ENCODE peak calls at places on chromosomes 5 and 9, in five cellular contexts. W, T, U, P and A are unnamed samples.
A peak's percentile ranks its signal among the peaks of the same experiment; 100 is the strongest.

GRCh38 chr9:121359358-121360294 is 10.4 kb downstream of the STOM start:
- DNase-seq in T (no peak), W (no peak), U (no peak), P (no peak), A (no peak)

GRCh38 chr9:14515564-14516198 is 177.6 kb downstream of the ZDHHC21 start:
- DNase-seq in P (peak; percentile 36), T (no peak), W (no peak), U (no peak), A (no peak)

GRCh38 chr5:112883192-112883591 is 22.1 kb downstream of the SRP19 start:
- DNase-seq in T (no peak), P (no peak), W (no peak), U (no peak), A (no peak)

GRCh38 chr5:82355921-82356454 is 77.8 kb upstream of the RPS23 start:
- DNase-seq in P (no peak), T (no peak), W (no peak), U (no peak), A (no peak)

GRCh38 chr9:113570749-113571711 is 107.5 kb downstream of the RGS3 start:
- DNase-seq in W (peak; percentile 56), U (no peak), T (no peak), P (no peak), A (no peak)

GRCh38 chr9:23581936-23582335 is 244.1 kb downstream of the ELAVL2 start:
- DNase-seq in T (no peak), P (no peak), W (peak; percentile 93), U (peak; percentile 9), A (peak; percentile 99)

GRCh38 chr5:112862085-112862484 is 998 bp downstream of the SRP19 start:
- DNase-seq in T (no peak), P (no peak), W (no peak), U (no peak), A (no peak)

GRCh38 chr9:81083062-81083461 is 606.3 kb downstream of the TLE1 start:
- DNase-seq in U (no peak), P (peak; percentile 32), T (no peak), W (peak; percentile 37), A (no peak)

GRCh38 chr5:134003957-134004625 is 684 bp downstream of the VDAC1 start:
- DNase-seq in U (no peak), T (no peak), P (peak; percentile 36), W (no peak), A (no peak)

GRCh38 chr5:74626386-74627222 is 13.9 kb downstream of the ENC1 start:
- DNase-seq in W (no peak), P (peak; percentile 49), U (no peak), T (no peak), A (no peak)

GRCh38 chr5:150116667-150117395 is 30.5 kb upstream of the CSF1R start:
- DNase-seq in T (no peak), P (no peak), U (no peak), W (peak; percentile 48), A (no peak)

GRCh38 chr5:76291305-76292077 is 111.6 kb upstream of the IQGAP2 start:
- DNase-seq in U (no peak), W (peak; percentile 15), T (no peak), P (no peak), A (peak; percentile 26)

GRCh38 chr9:74556685-74557084 is 59.5 kb downstream of the RORB start:
- DNase-seq in U (no peak), P (no peak), T (no peak), W (no peak), A (no peak)

GRCh38 chr5:50792845-50793244 is 126.4 kb downstream of the PARP8 start:
- DNase-seq in U (no peak), W (no peak), P (no peak), T (no peak), A (no peak)

DNA sequence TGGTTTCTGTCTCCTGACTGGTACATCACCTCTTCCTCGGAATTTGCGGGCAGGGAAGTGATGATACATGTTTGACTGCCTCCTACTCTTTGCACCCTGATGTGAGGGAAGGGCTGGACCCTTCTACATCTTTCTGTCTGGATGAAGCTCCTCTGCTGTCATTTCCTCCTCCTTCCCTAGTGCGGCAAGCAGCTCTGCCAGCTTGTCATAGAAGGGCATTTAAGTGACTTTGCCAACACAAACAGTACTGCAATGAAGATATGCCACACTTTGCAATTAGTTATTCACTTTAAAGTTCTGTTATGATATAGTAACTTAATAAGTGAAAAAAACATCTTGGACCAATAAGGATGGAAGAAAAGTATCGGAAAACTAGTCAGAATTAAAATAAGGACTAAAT is 48.5 kb upstream of the ABL1 start:
- DNase-seq in U (no peak), W (no peak), P (no peak), T (no peak), A (no peak)
- H3K27ac ChIP-seq in U (no peak overlapping the region), W (no peak overlapping the region), P (no peak overlapping the region), T (no peak overlapping the region), A (no peak overlapping the region)

GRCh38 chr5:55680353-55680752 is 31.8 kb downstream of the SLC38A9 start:
- DNase-seq in U (no peak), W (no peak), P (peak; percentile 21), T (no peak), A (no peak)

GRCh38 chr5:55682071-55682470 is 30.1 kb downstream of the SLC38A9 start:
- DNase-seq in T (no peak), W (no peak), U (no peak), P (no peak), A (no peak)

GRCh38 chr5:55675119-55675518 is 37.0 kb downstream of the SLC38A9 start:
- DNase-seq in T (no peak), P (no peak), U (no peak), W (no peak), A (no peak)

GRCh38 chr5:55674340-55674739 is 37.8 kb downstream of the SLC38A9 start:
- DNase-seq in P (no peak), T (no peak), U (no peak), W (no peak), A (no peak)

GRCh38 chr5:55679556-55679955 is 32.6 kb downstream of the SLC38A9 start:
- DNase-seq in T (no peak), U (no peak), W (no peak), P (no peak), A (no peak)
- H3K27ac ChIP-seq in T (no peak overlapping the region), U (no peak overlapping the region), W (no peak overlapping the region), P (no peak overlapping the region), A (no peak overlapping the region)

DNA sequence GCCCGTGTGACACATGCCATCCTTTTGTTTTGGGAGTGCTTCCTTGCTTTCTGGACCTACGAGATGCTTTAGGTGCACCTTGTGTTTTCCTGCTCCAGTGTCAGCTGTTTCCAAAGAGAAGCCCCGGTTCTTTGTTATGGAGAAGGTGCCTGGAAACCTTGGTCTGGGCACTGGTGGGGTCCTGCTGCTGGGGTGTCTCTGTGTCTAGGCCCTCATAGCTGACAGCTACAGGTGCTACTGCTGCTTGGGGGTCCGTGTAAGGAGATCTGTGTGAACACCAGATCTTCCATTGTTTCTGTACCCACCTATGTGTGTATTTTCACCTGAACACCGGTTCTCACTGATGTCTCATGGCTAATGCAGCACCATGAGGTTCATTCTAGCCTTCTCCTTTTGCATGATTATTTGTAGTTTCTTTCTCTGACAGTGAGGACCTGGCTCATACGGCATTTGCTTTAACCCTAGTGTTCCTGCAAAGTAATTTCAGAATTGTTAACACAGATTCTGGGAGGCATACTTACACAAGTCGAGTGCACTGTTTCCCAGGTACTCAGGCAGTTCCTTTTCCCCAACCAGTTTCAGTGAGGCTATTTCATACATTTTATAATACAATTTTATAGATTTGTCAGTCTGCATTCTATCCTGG is 13.2 kb upstream of the FAM120AOS start:
- DNase-seq in W (no peak), U (no peak), T (no peak), P (no peak), A (no peak)
- H3K27ac ChIP-seq in W (peak overlapping the region; percentile 51), U (peak overlapping the region; percentile 51), T (no peak overlapping the region), P (no peak overlapping the region), A (peak overlapping the region; percentile 36)

GRCh38 chr9:18824095-18824666 is 208.8 kb downstream of the SAXO1 start:
- DNase-seq in U (no peak), T (no peak), W (peak; percentile 66), P (peak; percentile 22), A (no peak)

GRCh38 chr9:18821794-18822193 is 211.2 kb downstream of the SAXO1 start:
- DNase-seq in T (no peak), P (no peak), W (peak; percentile 65), U (no peak), A (no peak)

GRCh38 chr9:18820566-18821095 is 212.4 kb downstream of the SAXO1 start:
- DNase-seq in P (no peak), T (no peak), W (no peak), U (no peak), A (no peak)

GRCh38 chr9:18822850-18823249 is 210.2 kb downstream of the SAXO1 start:
- DNase-seq in W (no peak), P (no peak), U (no peak), T (no peak), A (no peak)

DNA sequence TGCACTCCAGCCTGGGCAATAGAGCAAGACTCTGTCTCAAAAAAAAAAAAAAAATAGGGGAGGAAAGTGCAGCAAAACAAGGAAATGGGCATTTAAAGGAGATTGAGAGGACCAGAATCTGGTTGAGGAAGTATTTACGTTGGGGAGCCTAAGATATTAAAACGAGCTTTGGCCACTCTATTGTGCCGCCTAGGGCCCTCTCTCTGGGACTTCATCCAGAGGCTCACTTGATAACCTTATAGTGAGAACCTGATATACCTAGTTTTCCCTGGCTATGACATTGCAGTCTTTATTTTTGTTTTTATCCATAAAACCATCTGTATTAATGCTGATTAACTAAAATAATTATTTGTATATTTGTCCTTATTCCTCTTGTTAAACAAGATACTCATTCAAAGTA is 213.6 kb downstream of the SAXO1 start:
- DNase-seq in U (no peak), T (no peak), W (no peak), P (no peak), A (no peak)
- H3K27ac ChIP-seq in U (no peak overlapping the region), T (no peak overlapping the region), W (no peak overlapping the region), P (no peak overlapping the region), A (no peak overlapping the region)

GRCh38 chr9:136994885-136995224 is 1.5 kb downstream of the CLIC3 start:
- DNase-seq in T (no peak), U (no peak), W (no peak), P (no peak), A (no peak)

GRCh38 chr9:136995370-136995769 is 998 bp downstream of the CLIC3 start:
- DNase-seq in U (no peak), P (no peak), W (no peak), T (no peak), A (no peak)

GRCh38 chr9:136991993-136992818 is at the start of gene PAXX:
- DNase-seq in W (peak; percentile 82), P (peak; percentile 91), U (peak; percentile 54), T (peak; percentile 89), A (peak; percentile 34)

GRCh38 chr9:136994180-136994884 is 2.0 kb downstream of the CLIC3 start:
- DNase-seq in T (no peak), P (no peak), U (no peak), W (no peak), A (no peak)

GRCh38 chr9:136992819-136993369 is 672 bp downstream of the PAXX start:
- DNase-seq in U (no peak), P (no peak), T (no peak), W (no peak), A (no peak)
- H3K27ac ChIP-seq in U (peak overlapping the region; percentile 31), P (peak overlapping the region; percentile 90), T (peak overlapping the region; percentile 85), W (peak overlapping the region; percentile 57), A (peak overlapping the region; percentile 78)